ENCODE peak calls at places on chromosomes 2 and 18, in seven cellular contexts. Z, W, X, F, G, N and J are unnamed samples.

GRCh38 chr18:32918692-32919250 is 145.9 kb upstream of the KLHL14 start:
- DNase-seq in Z (no peak), W (no peak), X (no peak), F (no peak), G (no peak), N (no peak), J (no peak)

GRCh38 chr18:58391113-58391892 is 237.6 kb downstream of the ALPK2 start:
- DNase-seq in Z (no peak), W (peak; percentile 5), X (peak; percentile 52), F (no peak), G (no peak), N (no peak), J (no peak)

GRCh38 chr18:48548404-48548771 is 9.6 kb downstream of the CTIF start:
- DNase-seq in Z (no peak), W (peak; percentile 94), X (peak; percentile 87), F (peak; percentile 65), G (no peak), N (no peak), J (peak; percentile 46)

GRCh38 chr2:88919087-88919738 is 227.7 kb downstream of the RPIA start:
- DNase-seq in Z (no peak), W (peak; percentile 19), X (peak; percentile 57), F (no peak), G (no peak), N (no peak), J (peak; percentile 42)

GRCh38 chr2:124580263-124580662 is 555.2 kb downstream of the CNTNAP5 start:
- DNase-seq in Z (no peak), W (no peak), X (no peak), F (no peak), G (no peak), N (no peak), J (no peak)

GRCh38 chr2:121017411-121017810 is 267.6 kb downstream of the TFCP2L1 start:
- DNase-seq in Z (no peak), W (no peak), X (no peak), F (no peak), G (no peak), N (no peak), J (no peak)

GRCh38 chr2:167289651-167290410 is 401.6 kb downstream of the XIRP2 start:
- DNase-seq in Z (no peak), W (no peak), X (no peak), F (no peak), G (no peak), N (no peak), J (no peak)

GRCh38 chr18:12645751-12646203 is 12.1 kb downstream of the SPIRE1 start:
- DNase-seq in Z (no peak), W (no peak), X (peak; percentile 72), F (no peak), G (peak; percentile 81), N (no peak), J (no peak)

GRCh38 chr2:214035091-214035852 is 375.6 kb upstream of the VWC2L start:
- DNase-seq in Z (no peak), W (no peak), X (no peak), F (no peak), G (no peak), N (no peak), J (no peak)

GRCh38 chr2:5472673-5473072 is 219.5 kb upstream of the SOX11 start:
- DNase-seq in Z (no peak), W (no peak), X (no peak), F (no peak), G (no peak), N (no peak), J (no peak)

GRCh38 chr2:215594766-215595165 is 158.9 kb upstream of the FN1 start:
- DNase-seq in Z (no peak), W (peak; percentile 56), X (peak; percentile 44), F (no peak), G (no peak), N (no peak), J (no peak)

GRCh38 chr18:36536426-36536825 is 238.9 kb downstream of the FHOD3 start:
- DNase-seq in Z (no peak), W (no peak), X (no peak), F (no peak), G (no peak), N (no peak), J (no peak)

GRCh38 chr2:11491348-11491930 is 25.5 kb upstream of the E2F6 start:
- DNase-seq in Z (no peak), W (no peak), X (no peak), F (no peak), G (no peak), N (no peak), J (no peak)

GRCh38 chr2:213980883-213981282 is 430.0 kb upstream of the VWC2L start:
- DNase-seq in Z (no peak), W (peak; percentile 2), X (peak; percentile 7), F (peak; percentile 2), G (no peak), N (no peak), J (no peak)

GRCh38 chr2:241009191-241009590 is 10.8 kb downstream of the SNED1 start:
- DNase-seq in Z (no peak), W (no peak), X (no peak), F (no peak), G (no peak), N (no peak), J (no peak)

GRCh38 chr2:175439416-175439815 is 257.9 kb upstream of the ATP5MC3 start:
- DNase-seq in Z (no peak), W (no peak), X (no peak), F (no peak), G (no peak), N (no peak), J (peak; percentile 33)

GRCh38 chr2:204060896-204061640 is 124.5 kb downstream of the ICOS start:
- DNase-seq in Z (no peak), W (no peak), X (no peak), F (no peak), G (no peak), N (no peak), J (no peak)

GRCh38 chr18:79496978-79497637 is 101.4 kb downstream of the NFATC1 start:
- DNase-seq in Z (no peak), W (peak; percentile 80), X (peak; percentile 56), F (no peak), G (no peak), N (no peak), J (no peak)

GRCh38 chr2:43178055-43178598 is 48.3 kb downstream of the ZFP36L2 start:
- DNase-seq in Z (no peak), W (no peak), X (no peak), F (no peak), G (no peak), N (no peak), J (no peak)

GRCh38 chr2:8049111-8049720 is 632.6 kb upstream of the ID2 start:
- DNase-seq in Z (no peak), W (peak; percentile 10), X (peak; percentile 29), F (no peak), G (no peak), N (no peak), J (no peak)

GRCh38 chr2:69581774-69582581 is 61.6 kb downstream of the AAK1 start:
- DNase-seq in Z (no peak), W (peak; percentile 68), X (peak; percentile 50), F (no peak), G (no peak), N (no peak), J (no peak)

GRCh38 chr2:185608799-185609198 is 129.8 kb upstream of the FSIP2 start:
- DNase-seq in Z (no peak), W (no peak), X (peak; percentile 3), F (no peak), G (no peak), N (no peak), J (no peak)